ENCODE peak calls at places on chromosomes 11 and 22, in nine cellular contexts. Y is IMR-90, C is K562, Z is MM.1S, U is pancreas, A is kidney, L is hepatocyte, N is ovary, W is PC-9. K is an unnamed sample.

GRCh38 chr22:23200896-23201295 is 20.6 kb downstream of the BCR start:
- DNase-seq in Y (no peak), C (no peak), Z (no peak), U (peak; percentile 58), A (peak; percentile 35), L (no peak), N (no peak), W (no peak), K (no peak)

GRCh38 chr11:12073436-12073835 is 37.0 kb upstream of the MICAL2 start:
- DNase-seq in Y (no peak), C (no peak), Z (no peak), U (no peak), A (no peak), L (no peak), N (no peak), W (no peak), K (no peak)

GRCh38 chr11:11856638-11857037 is 14.9 kb downstream of the USP47 start:
- DNase-seq in Y (no peak), C (no peak), Z (peak; percentile 82), U (no peak), A (no peak), L (no peak), N (no peak), W (no peak), K (no peak)

GRCh38 chr22:22730655-22731373 is 86.4 kb downstream of the GGTLC2 start:
- DNase-seq in Y (no peak), C (no peak), Z (no peak), U (no peak), A (no peak), L (no peak), N (peak; percentile 71), W (no peak), K (no peak)

GRCh38 chr11:134331565-134332188 is at the start of gene GLB1L2:
- DNase-seq in Y (no peak), C (peak; percentile 84), Z (no peak), U (peak; percentile 83), A (peak; percentile 91), L (peak; percentile 90), N (peak; percentile 85), W (peak; percentile 73), K (peak; percentile 72)

GRCh38 chr11:105673089-105673488 is 63.2 kb downstream of the GRIA4 start:
- DNase-seq in Y (peak; percentile 72), C (peak; percentile 31), Z (peak; percentile 66), U (peak; percentile 30), A (no peak), L (peak; percentile 84), N (no peak), W (peak; percentile 23), K (no peak)

GRCh38 chr22:43520632-43521039 is 108.8 kb downstream of the MPPED1 start:
- DNase-seq in Y (no peak), C (no peak), Z (no peak), U (no peak), A (no peak), L (no peak), N (no peak), W (no peak), K (no peak)

GRCh38 chr11:34826384-34826726 is 89.8 kb downstream of the APIP start:
- DNase-seq in Y (no peak), C (no peak), Z (no peak), U (no peak), A (no peak), L (no peak), N (no peak), W (no peak), K (no peak)

GRCh38 chr11:107221743-107222142 is 203.5 kb upstream of the GUCY1A2 start:
- DNase-seq in Y (no peak), C (no peak), Z (no peak), U (no peak), A (no peak), L (peak; percentile 10), N (no peak), W (no peak), K (no peak)

GRCh38 chr22:43345761-43346261 is 2.6 kb upstream of the SCUBE1 start:
- DNase-seq in Y (no peak), C (peak; percentile 24), Z (no peak), U (no peak), A (no peak), L (no peak), N (no peak), W (no peak), K (no peak)

GRCh38 chr11:95925011-95925410 is 1.1 kb upstream of the MTMR2 start:
- DNase-seq in Y (peak; percentile 34), C (peak; percentile 72), Z (peak; percentile 12), U (no peak), A (no peak), L (peak; percentile 16), N (no peak), W (peak; percentile 11), K (no peak)

GRCh38 chr11:106468531-106468930 is 391.1 kb downstream of the AASDHPPT start:
- DNase-seq in Y (no peak), C (no peak), Z (no peak), U (no peak), A (no peak), L (no peak), N (no peak), W (no peak), K (no peak)

GRCh38 chr11:106399075-106399500 is 321.6 kb downstream of the AASDHPPT start:
- DNase-seq in Y (peak; percentile 100), C (no peak), Z (no peak), U (peak; percentile 15), A (peak; percentile 66), L (peak; percentile 74), N (peak; percentile 35), W (peak; percentile 53), K (peak; percentile 69)

GRCh38 chr11:16780698-16781550 is 42.5 kb downstream of the C11orf58 start:
- DNase-seq in Y (no peak), C (no peak), Z (no peak), U (no peak), A (no peak), L (no peak), N (no peak), W (no peak), K (no peak)

GRCh38 chr11:15185021-15185420 is 70.3 kb downstream of the INSC start:
- DNase-seq in Y (no peak), C (no peak), Z (no peak), U (no peak), A (no peak), L (no peak), N (no peak), W (no peak), K (no peak)

GRCh38 chr11:94774345-94774744 is 6.2 kb downstream of the AMOTL1 start:
- DNase-seq in Y (peak; percentile 48), C (peak; percentile 40), Z (no peak), U (no peak), A (no peak), L (no peak), N (no peak), W (no peak), K (no peak)
- H3K4me1 ChIP-seq in Y (peaks cover 16% of the 10 kb centered on the region), C (peaks cover 50% of the 10 kb centered on the region), Z (peaks cover 9% of the 10 kb centered on the region), U (no peaks in the 10 kb centered on the region), A (no peaks in the 10 kb centered on the region), L (peaks cover 30% of the 10 kb centered on the region), N (peaks cover 5% of the 10 kb centered on the region), W (peaks cover 86% of the 10 kb centered on the region), K (peaks cover 11% of the 10 kb centered on the region)

GRCh38 chr22:37331811-37332536 is 49.7 kb downstream of the CYTH4 start:
- DNase-seq in Y (peak; percentile 38), C (peak; percentile 16), Z (no peak), U (no peak), A (no peak), L (no peak), N (no peak), W (no peak), K (peak; percentile 2)

GRCh38 chr22:37329239-37330140 is 47.2 kb downstream of the CYTH4 start:
- DNase-seq in Y (peak; percentile 31), C (no peak), Z (no peak), U (no peak), A (no peak), L (no peak), N (no peak), W (peak; percentile 48), K (no peak)

GRCh38 chr22:37328017-37328416 is 45.7 kb downstream of the CYTH4 start:
- DNase-seq in Y (peak; percentile 93), C (no peak), Z (no peak), U (no peak), A (no peak), L (no peak), N (no peak), W (peak; percentile 92), K (no peak)

GRCh38 chr22:37331034-37331428 is 48.7 kb downstream of the CYTH4 start:
- DNase-seq in Y (peak; percentile 79), C (no peak), Z (no peak), U (no peak), A (no peak), L (no peak), N (no peak), W (no peak), K (no peak)

GRCh38 chr22:37330200-37331033 is 48.1 kb downstream of the CYTH4 start:
- DNase-seq in Y (peak; percentile 90), C (peak; percentile 82), Z (peak; percentile 53), U (peak; percentile 57), A (no peak), L (peak; percentile 92), N (no peak), W (peak; percentile 82), K (no peak)
- H3K27ac ChIP-seq in Y (no peak overlapping the region), C (no peak overlapping the region), Z (no peak overlapping the region), U (no peak overlapping the region), A (no peak overlapping the region), L (no peak overlapping the region), N (no peak overlapping the region), W (peak overlapping the region; percentile 99), K (no peak overlapping the region)

GRCh38 chr11:113977071-113977490 is 2.2 kb downstream of the HTR3A start:
- DNase-seq in Y (no peak), C (no peak), Z (no peak), U (no peak), A (no peak), L (no peak), N (no peak), W (no peak), K (no peak)
- H3K4me1 ChIP-seq in Y (no peaks in the 10 kb centered on the region), C (no peaks in the 10 kb centered on the region), Z (no peaks in the 10 kb centered on the region), U (no peaks in the 10 kb centered on the region), A (no peaks in the 10 kb centered on the region), L (peaks cover 3% of the 10 kb centered on the region), N (peaks cover 2% of the 10 kb centered on the region), W (peaks cover 7% of the 10 kb centered on the region), K (peaks cover 7% of the 10 kb centered on the region)

GRCh38 chr22:46220921-46221320 is 29.2 kb downstream of the CDPF1 start:
- DNase-seq in Y (peak; percentile 13), C (no peak), Z (no peak), U (no peak), A (no peak), L (no peak), N (no peak), W (no peak), K (no peak)

GRCh38 chr22:46224044-46224746 is 25.9 kb downstream of the CDPF1 start:
- DNase-seq in Y (no peak), C (peak; percentile 17), Z (no peak), U (no peak), A (no peak), L (no peak), N (peak; percentile 48), W (no peak), K (no peak)

GRCh38 chr22:46224771-46225290 is 25.3 kb downstream of the CDPF1 start:
- DNase-seq in Y (no peak), C (no peak), Z (no peak), U (no peak), A (no peak), L (no peak), N (peak; percentile 53), W (no peak), K (no peak)

GRCh38 chr22:46214616-46215015 is 35.5 kb downstream of the CDPF1 start:
- DNase-seq in Y (no peak), C (no peak), Z (no peak), U (no peak), A (no peak), L (no peak), N (no peak), W (no peak), K (no peak)

GRCh38 chr22:46219650-46220049 is 30.4 kb downstream of the CDPF1 start:
- DNase-seq in Y (no peak), C (no peak), Z (peak; percentile 93), U (no peak), A (no peak), L (no peak), N (no peak), W (no peak), K (no peak)
- H3K27ac ChIP-seq in Y (no peak overlapping the region), C (no peak overlapping the region), Z (peak overlapping the region; percentile 90), U (no peak overlapping the region), A (no peak overlapping the region), L (no peak overlapping the region), N (no peak overlapping the region), W (no peak overlapping the region), K (no peak overlapping the region)